ENCODE peak calls at places on chromosomes 3 and 15, in five cellular contexts. C is K562, Z is GM12878, I is SK-N-SH, Q is HepG2. S is an unnamed sample.

GRCh38 chr3:9866639-9867038 is 13.4 kb downstream of the CIDEC start:
- DNase-seq in C (no peak), Z (no peak), I (no peak), Q (no peak), S (no peak)

GRCh38 chr15:99556010-99556409 is 9.8 kb upstream of the MEF2A start:
- DNase-seq in C (no peak), Z (no peak), I (peak), Q (no peak), S (no peak)

GRCh38 chr3:138186803-138187295 is 252 bp upstream of the ARMC8 start:
- DNase-seq in C (peak), Z (peak), I (peak), Q (no peak), S (no peak)

GRCh38 chr3:160981217-160981938 is 123.8 kb downstream of the B3GALNT1 start:
- DNase-seq in C (no peak), Z (peak), I (no peak), Q (no peak), S (no peak)

GRCh38 chr15:87746333-87746732 is 510.2 kb downstream of the NTRK3 start:
- DNase-seq in C (no peak), Z (no peak), I (no peak), Q (no peak), S (no peak)

GRCh38 chr3:59653405-59654119 is 603.7 kb upstream of the CFAP20DC start:
- DNase-seq in C (no peak), Z (no peak), I (no peak), Q (no peak), S (no peak)

GRCh38 chr15:36883705-36884355 is 216.5 kb downstream of the MEIS2 start:
- DNase-seq in C (peak), Z (peak), I (peak), Q (peak), S (peak)

GRCh38 chr15:41557673-41558399 is 1.2 kb upstream of the TYRO3 start:
- DNase-seq in C (peak), Z (peak), I (peak), Q (peak), S (peak)

GRCh38 chr3:132256984-132257383 is 60.2 kb upstream of the ACP3 start:
- DNase-seq in C (peak), Z (no peak), I (peak), Q (peak), S (peak)

GRCh38 chr3:58835075-58835474 is 168.5 kb upstream of the FAM3D start:
- DNase-seq in C (no peak), Z (no peak), I (no peak), Q (no peak), S (no peak)

GRCh38 chr15:45795487-45796069 is 160.7 kb downstream of the SQOR start:
- DNase-seq in C (peak), Z (no peak), I (peak), Q (peak), S (peak)

GRCh38 chr3:45795882-45796765 is at the start of gene SLC6A20:
- DNase-seq in C (no peak), Z (no peak), I (peak), Q (no peak), S (no peak)

GRCh38 chr3:73255609-73256029 is 194.2 kb downstream of the EBLN2 start:
- DNase-seq in C (peak), Z (no peak), I (peak), Q (no peak), S (no peak)

GRCh38 chr3:51718547-51719412 is 11.9 kb downstream of the GRM2 start:
- DNase-seq in C (peak), Z (peak), I (peak), Q (peak), S (peak)

GRCh38 chr15:78837543-78837942 is 26.3 kb upstream of the ADAMTS7 start:
- DNase-seq in C (no peak), Z (no peak), I (no peak), Q (no peak), S (no peak)

GRCh38 chr3:72932416-72932815 is 44.6 kb downstream of the GXYLT2 start:
- DNase-seq in C (no peak), Z (no peak), I (no peak), Q (no peak), S (no peak)

GRCh38 chr3:195260286-195260905 is 10.6 kb downstream of the XXYLT1 start:
- DNase-seq in C (no peak), Z (no peak), I (peak), Q (no peak), S (no peak)

GRCh38 chr3:173465112-173465511 is 67.6 kb downstream of the NLGN1 start:
- DNase-seq in C (no peak), Z (no peak), I (no peak), Q (no peak), S (no peak)

GRCh38 chr3:29711255-29711771 is 430.4 kb downstream of the RBMS3 start:
- DNase-seq in C (no peak), Z (no peak), I (no peak), Q (no peak), S (no peak)

GRCh38 chr3:148955544-148956346 is 35.6 kb upstream of the GYG1 start:
- DNase-seq in C (peak), Z (no peak), I (peak), Q (peak), S (peak)

GRCh38 chr3:187165144-187165543 is 25.8 kb upstream of the RPL39L start:
- DNase-seq in C (peak), Z (no peak), I (peak), Q (peak), S (peak)

GRCh38 chr3:53318522-53318921 is 28.8 kb downstream of the DCP1A start:
- DNase-seq in C (no peak), Z (no peak), I (no peak), Q (no peak), S (no peak)

GRCh38 chr15:24856397-24857093 is 98.2 kb upstream of the SNRPN start:
- DNase-seq in C (peak), Z (no peak), I (peak), Q (no peak), S (no peak)

GRCh38 chr3:11662392-11662990 is 18.8 kb upstream of the VGLL4 start:
- DNase-seq in C (no peak), Z (no peak), I (no peak), Q (peak), S (peak)

GRCh38 chr15:45393851-45394250 is 15.5 kb upstream of the GATM start:
- DNase-seq in C (no peak), Z (no peak), I (no peak), Q (peak), S (no peak)

GRCh38 chr15:56640127-56640526 is 93.2 kb downstream of the ZNF280D start:
- DNase-seq in C (no peak), Z (no peak), I (no peak), Q (no peak), S (no peak)

GRCh38 chr15:56598991-56599390 is 134.1 kb upstream of the MNS1 start:
- DNase-seq in C (no peak), Z (no peak), I (no peak), Q (no peak), S (no peak)

GRCh38 chr3:174202561-174202960 is 656.6 kb upstream of the NAALADL2 start:
- DNase-seq in C (no peak), Z (no peak), I (no peak), Q (no peak), S (no peak)

GRCh38 chr15:38843736-38844590 is 279.3 kb upstream of the RASGRP1 start:
- DNase-seq in C (no peak), Z (no peak), I (no peak), Q (no peak), S (no peak)

GRCh38 chr15:58539548-58539947 is 107.8 kb downstream of the LIPC start:
- DNase-seq in C (no peak), Z (no peak), I (no peak), Q (no peak), S (no peak)
- TF ChIP-seq ZBTB33 in C (no peak), Z (no peak), I (no peak), Q (no peak), S (no peak)

GRCh38 chr15:74251187-74251811 is 15.2 kb downstream of the CCDC33 start:
- DNase-seq in C (no peak), Z (no peak), I (peak), Q (no peak), S (no peak)
- H3K27ac ChIP-seq in C (no peak), Z (no peak), I (no peak), Q (no peak), S (no peak)

GRCh38 chr3:125157183-125157582 is 55.4 kb downstream of the SLC12A8 start:
- DNase-seq in C (no peak), Z (no peak), I (no peak), Q (no peak), S (no peak)

GRCh38 chr3:125151916-125152315 is 60.6 kb downstream of the SLC12A8 start:
- DNase-seq in C (no peak), Z (no peak), I (no peak), Q (no peak), S (no peak)

GRCh38 chr3:125156491-125156890 is 56.1 kb downstream of the SLC12A8 start:
- DNase-seq in C (no peak), Z (no peak), I (no peak), Q (no peak), S (no peak)

GRCh38 chr3:125154110-125154509 is 58.4 kb downstream of the SLC12A8 start:
- DNase-seq in C (no peak), Z (no peak), I (no peak), Q (no peak), S (no peak)

GRCh38 chr3:125154800-125155269 is 57.7 kb downstream of the SLC12A8 start:
- DNase-seq in C (peak), Z (no peak), I (no peak), Q (no peak), S (no peak)
- TF ChIP-seq ZBTB33 in C (no peak), Z (no peak), I (no peak), Q (no peak), S (no peak)

DNA sequence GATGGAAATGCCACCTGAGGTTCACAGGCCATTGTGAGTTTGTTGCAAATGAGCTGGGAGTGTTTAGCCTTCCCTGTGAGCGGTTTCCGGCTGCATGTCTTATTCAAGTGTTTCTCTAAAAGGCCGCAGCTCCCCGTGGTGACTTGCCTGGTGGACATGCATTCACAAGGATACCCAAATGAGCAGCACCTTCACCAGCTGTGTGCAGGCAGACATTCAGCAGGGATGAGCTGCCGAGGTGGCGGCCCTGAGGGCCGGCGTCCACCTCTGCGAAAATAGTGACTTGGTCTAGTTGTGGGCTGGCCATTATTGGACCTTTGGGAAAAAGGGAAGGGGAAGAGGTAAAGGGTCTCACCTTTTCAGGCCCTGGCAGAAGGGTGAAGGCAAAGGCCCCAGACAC is 23.4 kb downstream of the SPSB4 start:
- DNase-seq in C (no peak), Z (no peak), I (no peak), Q (no peak), S (no peak)
- H3K27ac ChIP-seq in C (no peak), Z (no peak), I (no peak), Q (no peak), S (no peak)

S was measured in HCT116.